ENCODE peak calls at places on chromosomes 16 and 17, in eight cellular contexts. B, T, R, W, O, F, X and J are unnamed samples.

GRCh38 chr17:16929281-16929680 is 42.6 kb downstream of the TNFRSF13B start:
- DNase-seq in B (no peak), T (no peak), R (no peak), W (peak; percentile 6), O (no peak), F (no peak), X (no peak), J (no peak)

GRCh38 chr17:35286120-35286781 is 43.4 kb downstream of the SLFN5 start:
- DNase-seq in B (no peak), T (no peak), R (no peak), W (no peak), O (no peak), F (no peak), X (no peak), J (no peak)

GRCh38 chr17:67403065-67403464 is 26.0 kb downstream of the PITPNC1 start:
- DNase-seq in B (no peak), T (no peak), R (no peak), W (no peak), O (no peak), F (no peak), X (no peak), J (no peak)

GRCh38 chr16:72560617-72561016 is 388.7 kb upstream of the PMFBP1 start:
- DNase-seq in B (no peak), T (no peak), R (no peak), W (no peak), O (no peak), F (no peak), X (no peak), J (no peak)

GRCh38 chr17:77392376-77393273 is 251.9 kb downstream of the SEC14L1 start:
- DNase-seq in B (peak; percentile 72), T (peak; percentile 66), R (peak; percentile 91), W (peak; percentile 69), O (no peak), F (no peak), X (no peak), J (no peak)

GRCh38 chr16:2529061-2529931 is 1.9 kb downstream of the CEMP1 start:
- DNase-seq in B (no peak), T (peak; percentile 38), R (no peak), W (no peak), O (no peak), F (peak; percentile 72), X (no peak), J (no peak)

GRCh38 chr17:46847204-46848191 is 3.9 kb upstream of the WNT9B start:
- DNase-seq in B (no peak), T (no peak), R (no peak), W (no peak), O (no peak), F (no peak), X (no peak), J (no peak)

GRCh38 chr16:5502467-5502869 is 404.9 kb upstream of the EEF2KMT start:
- DNase-seq in B (no peak), T (peak; percentile 34), R (peak; percentile 82), W (no peak), O (peak; percentile 62), F (no peak), X (no peak), J (no peak)

GRCh38 chr17:880074-880870 is 98.1 kb downstream of the MRM3 start:
- DNase-seq in B (no peak), T (no peak), R (no peak), W (no peak), O (no peak), F (no peak), X (no peak), J (no peak)

DNA sequence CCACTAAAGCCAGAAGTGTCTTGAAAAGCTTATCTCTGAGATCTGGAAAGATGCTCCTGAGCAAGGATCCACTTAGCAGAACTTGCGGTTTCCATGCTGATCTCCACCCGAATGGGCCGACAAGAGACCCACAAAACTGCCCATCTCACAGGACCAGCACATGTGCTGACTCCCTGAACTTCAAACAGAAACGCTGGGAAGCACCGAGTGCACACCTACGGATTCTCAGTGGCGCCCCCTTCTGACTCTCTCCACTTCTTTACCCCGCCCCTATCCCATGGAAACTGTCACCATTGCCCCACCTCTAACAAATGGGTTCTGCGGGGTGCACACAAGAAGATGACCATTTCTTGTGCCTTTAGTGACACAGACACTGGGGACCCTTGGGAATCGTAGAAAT is 21.4 kb downstream of the CDRT4 start:
- DNase-seq in B (no peak), T (peak; percentile 27), R (peak; percentile 44), W (no peak), O (no peak), F (no peak), X (no peak), J (no peak)
- TF ChIP-seq CTCF in B (no peak), T (peak; percentile 57), R (peak; percentile 47), W (no peak), O (no peak), F (no peak), X (no peak), J (no peak)

DNA sequence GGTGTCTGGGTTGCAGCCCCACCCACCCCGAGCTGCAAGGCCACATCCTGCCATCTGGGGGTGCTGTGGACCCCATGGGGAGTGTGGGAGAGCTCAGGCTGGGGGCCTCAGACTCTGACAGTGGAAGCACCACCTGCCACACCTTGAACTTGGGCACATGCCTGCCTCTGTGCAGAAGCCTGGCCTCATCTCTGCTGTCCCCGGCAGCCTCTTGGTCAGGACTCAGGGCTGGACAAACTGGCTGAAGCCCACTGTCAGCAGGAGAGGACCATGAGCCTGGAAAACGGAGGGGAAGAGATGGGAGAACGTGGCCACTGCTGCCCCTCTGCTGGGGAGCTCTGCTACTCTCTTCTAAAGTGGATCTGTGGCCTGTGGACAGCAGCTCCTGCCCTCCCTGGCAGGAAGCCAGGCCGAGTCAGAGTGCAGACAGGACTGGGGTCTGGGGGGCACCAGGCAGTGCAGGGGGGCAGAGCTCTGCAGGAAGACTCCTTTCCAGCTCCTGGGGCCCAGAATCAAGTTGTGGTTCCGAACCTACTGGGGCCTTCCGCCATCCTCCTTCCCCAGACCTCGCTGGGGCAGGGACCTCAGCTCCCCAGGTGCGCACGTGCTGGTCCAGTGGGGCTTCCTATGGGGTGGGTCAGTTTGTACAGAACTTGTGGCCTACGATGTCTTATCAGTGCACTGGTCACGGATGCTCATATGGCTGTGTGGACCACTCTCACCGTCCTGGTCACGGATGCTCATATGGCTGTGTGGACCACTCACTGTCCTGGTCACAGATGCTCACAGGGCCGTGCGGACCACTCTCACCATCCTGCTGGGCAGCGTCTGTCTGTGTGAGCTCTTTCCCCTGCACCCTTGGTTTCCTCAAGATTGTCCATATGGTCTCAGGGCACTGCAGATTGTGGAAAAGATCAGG is 207.7 kb downstream of the LAT start:
- DNase-seq in B (no peak), T (peak; percentile 42), R (no peak), W (no peak), O (no peak), F (peak; percentile 66), X (no peak), J (no peak)
- TF ChIP-seq CTCF in B (no peak), T (peak; percentile 43), R (no peak), W (no peak), O (no peak), F (no peak), X (no peak), J (peak; percentile 8)

DNA sequence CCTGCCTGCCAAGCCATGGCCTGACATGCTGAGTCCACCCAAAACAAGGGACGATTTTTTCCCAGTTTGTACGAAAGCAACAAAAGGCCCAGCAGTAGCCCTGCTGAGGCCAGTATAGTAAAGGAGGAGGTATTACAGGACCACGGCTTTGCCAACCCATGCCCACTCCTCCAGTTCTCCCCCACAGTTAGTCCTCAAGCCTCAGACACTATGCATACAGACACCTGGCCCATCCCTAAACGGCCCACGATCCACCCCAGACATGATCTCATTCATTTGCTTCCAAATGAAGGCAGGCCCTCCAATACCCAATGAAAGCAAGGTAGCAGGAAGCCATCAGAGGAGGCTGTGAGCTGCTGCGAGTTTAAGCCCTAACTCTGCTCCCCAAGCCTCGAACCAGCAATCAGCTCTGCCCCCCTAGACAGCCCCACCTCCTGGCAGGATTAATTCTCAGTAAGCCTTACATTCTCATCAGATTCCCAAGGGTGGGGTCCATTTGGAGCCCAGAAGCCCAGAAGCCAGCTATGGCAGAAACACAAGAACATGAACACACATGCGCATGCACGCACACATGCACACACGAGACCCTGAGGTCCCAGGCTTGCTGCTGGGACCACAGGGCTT is 4.9 kb downstream of the HDAC5 start:
- DNase-seq in B (no peak), T (no peak), R (peak; percentile 65), W (no peak), O (no peak), F (no peak), X (no peak), J (no peak)
- TF ChIP-seq CTCF in B (no peak), T (no peak), R (no peak), W (no peak), O (no peak), F (no peak), X (no peak), J (no peak)

DNA sequence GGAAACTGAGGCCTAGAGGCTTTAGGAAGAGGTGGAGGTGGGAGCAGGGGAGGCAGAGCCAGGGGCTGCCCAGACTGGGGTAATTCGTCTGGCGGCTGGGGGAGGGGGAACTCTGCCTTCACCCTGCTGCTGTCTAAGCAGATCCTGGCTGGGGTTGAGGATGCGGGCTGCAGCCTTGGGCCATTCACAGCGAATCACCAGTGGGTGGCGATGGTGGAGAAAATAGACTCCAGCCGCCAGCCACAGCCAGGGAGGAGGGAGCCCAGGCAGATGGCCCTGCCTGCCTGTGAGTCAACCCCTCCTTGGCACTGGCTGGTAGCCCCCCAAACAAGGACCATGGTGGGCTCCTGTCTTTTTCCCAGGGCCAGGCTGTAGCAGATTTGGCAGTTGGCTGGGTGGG is 41.7 kb upstream of the CDH5 start:
- DNase-seq in B (no peak), T (peak; percentile 22), R (peak; percentile 69), W (no peak), O (peak; percentile 69), F (no peak), X (no peak), J (no peak)
- TF ChIP-seq CTCF in B (no peak), T (peak; percentile 38), R (peak; percentile 47), W (no peak), O (peak; percentile 12), F (no peak), X (no peak), J (no peak)

GRCh38 chr17:39231587-39232551 is 6.1 kb upstream of the STAC2 start:
- DNase-seq in B (peak; percentile 56), T (peak; percentile 80), R (peak; percentile 78), W (peak; percentile 40), O (peak; percentile 77), F (no peak), X (no peak), J (no peak)

GRCh38 chr17:39227364-39227919 is 1.7 kb upstream of the STAC2 start:
- DNase-seq in B (no peak), T (no peak), R (no peak), W (no peak), O (no peak), F (no peak), X (no peak), J (no peak)

GRCh38 chr17:39230361-39230760 is 4.6 kb upstream of the STAC2 start:
- DNase-seq in B (no peak), T (no peak), R (no peak), W (no peak), O (no peak), F (no peak), X (no peak), J (no peak)

GRCh38 chr17:39231091-39231561 is 5.4 kb upstream of the STAC2 start:
- DNase-seq in B (no peak), T (no peak), R (no peak), W (no peak), O (peak; percentile 24), F (no peak), X (no peak), J (no peak)

GRCh38 chr17:39229274-39229913 is 3.6 kb upstream of the STAC2 start:
- DNase-seq in B (no peak), T (no peak), R (no peak), W (no peak), O (no peak), F (no peak), X (no peak), J (no peak)
- TF ChIP-seq CTCF in B (no peak), T (no peak), R (no peak), W (no peak), O (no peak), F (no peak), X (no peak), J (no peak)

GRCh38 chr17:61389670-61390478 is 9.8 kb upstream of the TBX2 start:
- DNase-seq in B (peak; percentile 52), T (peak; percentile 75), R (peak; percentile 83), W (no peak), O (peak; percentile 85), F (no peak), X (peak; percentile 50), J (no peak)
- TF ChIP-seq CTCF in B (peak; percentile 67), T (peak; percentile 81), R (peak; percentile 98), W (peak; percentile 89), O (peak; percentile 87), F (peak; percentile 81), X (peak; percentile 88), J (peak; percentile 95)